ENCODE peak calls at places on chromosomes 6 and 20, in four cellular contexts. Y, L, W and E are unnamed samples.

GRCh38 chr20:32834972-32835371 is 15.2 kb downstream of the MAPRE1 start:
- DNase-seq in W (no peak), Y (no peak), L (no peak), E (no peak)

GRCh38 chr6:132465530-132466485 is 47.1 kb downstream of the STX7 start:
- DNase-seq in L (no peak), Y (no peak), W (no peak), E (no peak)

GRCh38 chr6:110878751-110879539 is 4.4 kb downstream of the AMD1 start:
- DNase-seq in W (peak), Y (peak), L (no peak), E (peak)

GRCh38 chr6:123118811-123119210 is 122.8 kb downstream of the CLVS2 start:
- DNase-seq in L (no peak), Y (no peak), W (no peak), E (peak)

GRCh38 chr20:18103497-18103896 is 34.2 kb upstream of the KAT14 start:
- DNase-seq in W (no peak), L (no peak), Y (no peak), E (no peak)

GRCh38 chr6:157755752-157756411 is 67.2 kb upstream of the SNX9 start:
- DNase-seq in W (no peak), Y (no peak), L (no peak), E (no peak)

GRCh38 chr20:45283529-45284065 is 23.0 kb upstream of the RBPJL start:
- DNase-seq in Y (no peak), W (no peak), L (no peak), E (no peak)

GRCh38 chr6:91337967-91338366 is 751.1 kb upstream of the MAP3K7 start:
- DNase-seq in W (no peak), L (no peak), Y (no peak), E (no peak)

GRCh38 chr6:75855047-75855446 is 106.0 kb downstream of the MYO6 start:
- DNase-seq in W (peak), Y (peak), L (peak), E (peak)

GRCh38 chr6:16817594-16817993 is 56.3 kb upstream of the ATXN1 start:
- DNase-seq in W (no peak), Y (no peak), L (no peak), E (no peak)

GRCh38 chr20:4412216-4412615 is 309.5 kb upstream of the PRND start:
- DNase-seq in L (no peak), W (no peak), Y (no peak), E (no peak)

GRCh38 chr6:19833947-19834346 is 3.2 kb upstream of the ID4 start:
- DNase-seq in Y (no peak), L (no peak), W (peak), E (peak)

GRCh38 chr20:9215539-9215938 is 146.7 kb downstream of the PLCB4 start:
- DNase-seq in Y (no peak), L (no peak), W (no peak), E (peak)

GRCh38 chr6:137353346-137353745 is 134.2 kb upstream of the IFNGR1 start:
- DNase-seq in W (no peak), L (no peak), Y (no peak), E (no peak)

GRCh38 chr6:135504734-135505133 is 7.2 kb upstream of the AHI1 start:
- DNase-seq in Y (no peak), L (no peak), W (no peak), E (no peak)

GRCh38 chr20:50460608-50461268 is 49.4 kb upstream of the PTPN1 start:
- DNase-seq in L (peak), W (peak), Y (peak), E (peak)

GRCh38 chr20:41497186-41497895 is 120.8 kb downstream of the CHD6 start:
- DNase-seq in Y (no peak), L (no peak), W (peak), E (peak)

GRCh38 chr6:85250586-85251216 is 199.2 kb upstream of the NT5E start:
- DNase-seq in L (no peak), W (no peak), Y (no peak), E (no peak)

GRCh38 chr6:85252085-85252484 is 197.8 kb upstream of the NT5E start:
- DNase-seq in L (no peak), Y (no peak), W (no peak), E (no peak)

GRCh38 chr6:85255661-85256060 is 194.2 kb upstream of the NT5E start:
- DNase-seq in L (no peak), Y (no peak), W (no peak), E (no peak)

DNA sequence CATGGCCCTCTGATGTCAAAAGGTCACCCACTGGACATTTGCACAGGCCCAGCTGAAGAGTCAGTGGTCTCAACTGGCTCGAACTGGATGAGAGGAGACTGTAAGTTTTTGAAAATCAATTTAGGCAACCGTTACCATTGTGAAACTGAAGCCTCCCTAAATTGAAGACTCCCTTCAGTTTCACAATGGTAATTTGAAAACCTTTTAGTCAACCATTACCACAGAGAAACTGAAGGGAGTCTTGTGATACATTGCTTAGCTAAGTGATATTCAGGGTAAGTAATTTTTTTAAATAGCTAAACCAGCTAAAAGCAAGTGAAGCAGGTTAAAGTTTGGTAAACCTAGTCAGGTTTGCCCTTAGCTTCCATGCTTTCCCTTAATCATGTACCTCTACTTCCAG is 197.3 kb upstream of the NT5E start:
- DNase-seq in Y (no peak), W (no peak), L (no peak), E (no peak)
- H3K4me2 ChIP-seq in Y (no peak), W (no peak), L (no peak), E (no peak)

GRCh38 chr6:107344383-107344782 is 115.0 kb downstream of the PDSS2 start:
- DNase-seq in L (no peak), W (no peak), Y (no peak), E (no peak)
- H3K4me2 ChIP-seq in L (no peak), W (no peak), Y (no peak), E (no peak)

GRCh38 chr6:112160745-112161144 is 73.4 kb downstream of the FAM229B start:
- DNase-seq in Y (no peak), W (no peak), L (no peak), E (no peak)

DNA sequence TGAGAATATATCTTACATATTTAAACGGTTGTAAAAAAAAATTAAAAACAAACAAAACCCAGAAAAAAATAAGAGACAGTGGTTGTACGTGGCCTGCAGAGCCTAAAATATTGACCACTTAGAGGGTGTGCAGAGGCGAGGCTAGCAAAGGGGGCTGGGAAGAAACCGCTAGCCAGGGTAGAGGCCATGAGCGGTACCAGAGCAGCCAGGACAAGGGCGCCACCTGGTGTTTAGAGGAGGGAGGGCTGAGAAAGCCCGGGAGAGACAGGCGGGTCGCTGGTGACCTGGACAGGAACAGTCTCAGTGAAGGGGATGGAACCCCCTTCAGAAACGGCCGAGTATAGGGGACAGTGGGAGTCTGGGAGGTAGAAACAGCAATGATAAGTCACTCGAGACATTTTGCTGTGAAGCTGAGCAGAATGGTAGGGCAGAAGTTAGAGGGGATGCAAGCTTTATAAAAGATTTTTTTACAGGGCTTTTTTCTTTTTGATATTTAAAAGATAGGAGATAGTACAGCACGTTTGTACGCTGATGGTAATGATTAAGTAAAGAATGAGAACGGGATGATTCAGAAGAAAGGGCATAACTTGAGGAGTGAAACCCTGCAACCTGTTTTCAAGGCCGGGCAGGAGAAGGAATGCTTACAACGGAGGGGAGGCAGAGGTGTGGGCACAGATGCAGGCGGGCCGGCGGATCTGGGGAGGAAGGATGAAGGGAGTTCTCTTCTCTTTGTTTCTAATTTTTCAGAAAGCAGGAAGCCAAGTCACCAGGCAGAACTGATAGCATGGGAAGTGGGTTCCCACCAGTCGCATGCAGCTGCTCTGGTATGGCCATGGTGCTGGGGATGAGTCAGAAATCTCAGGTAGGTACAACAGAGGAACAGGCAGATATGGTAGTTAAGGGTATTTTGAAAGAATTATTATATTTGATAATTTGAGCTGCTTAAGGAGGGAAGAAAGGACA is 76.2 kb downstream of the FAM229B start:
- DNase-seq in Y (peak), L (no peak), W (peak), E (peak)
- H3K4me2 ChIP-seq in Y (peak), L (no peak), W (no peak), E (no peak)

GRCh38 chr6:30450548-30450907 is 38.8 kb upstream of the HLA-E start:
- DNase-seq in W (no peak), Y (no peak), L (no peak), E (no peak)
- H3K4me2 ChIP-seq in W (no peak), Y (no peak), L (peak), E (no peak)